ENCODE peak calls at places on chromosomes 3 and 15, in five cellular contexts. I is uterus; E is AG08396; K is stimulated activated CD4-positive, alpha-beta T cell treated with anti-CD3 and anti-CD28 coated beads, Interleukin-15, amount 100 ng/mL, for 48 hours; N is COR-L47. Z is an unnamed sample.

GRCh38 chr3:84877092-84877491 is 81.7 kb upstream of the CADM2 start:
- DNase-seq in I (no peak), E (no peak), K (no peak), N (no peak), Z (no peak)

GRCh38 chr15:86555114-86555513 is 475.4 kb downstream of the AGBL1 start:
- DNase-seq in I (no peak), E (no peak), K (no peak), N (no peak), Z (no peak)

GRCh38 chr15:62059818-62060115 is 480 bp downstream of the VPS13C start:
- DNase-seq in I (peak; percentile 32), E (peak; percentile 57), K (no peak), N (no peak), Z (no peak)

GRCh38 chr15:85024509-85025336 is 43.1 kb downstream of the PDE8A start:
- DNase-seq in I (no peak), E (peak; percentile 18), K (no peak), N (no peak), Z (no peak)

GRCh38 chr15:87850916-87851315 is 405.6 kb downstream of the NTRK3 start:
- DNase-seq in I (no peak), E (no peak), K (no peak), N (no peak), Z (no peak)

GRCh38 chr15:51884517-51885236 is 55.2 kb downstream of the TMOD3 start:
- DNase-seq in I (no peak), E (peak; percentile 57), K (no peak), N (no peak), Z (no peak)

GRCh38 chr3:188153949-188154757 is at the start of gene LPP:
- DNase-seq in I (peak; percentile 75), E (peak; percentile 90), K (peak; percentile 75), N (no peak), Z (peak; percentile 81)

GRCh38 chr3:119774419-119774818 is 7.5 kb upstream of the NR1I2 start:
- DNase-seq in I (no peak), E (no peak), K (no peak), N (no peak), Z (no peak)

GRCh38 chr3:145022447-145022846 is 1050.8 kb downstream of the DIPK2A start:
- DNase-seq in I (no peak), E (no peak), K (no peak), N (no peak), Z (no peak)

GRCh38 chr15:40471105-40471777 is 457 bp downstream of the CHST14 start:
- DNase-seq in I (no peak), E (peak; percentile 59), K (no peak), N (peak; percentile 23), Z (peak; percentile 45)

GRCh38 chr3:196604548-196604947 is 34.9 kb upstream of the NRROS start:
- DNase-seq in I (no peak), E (no peak), K (peak; percentile 37), N (no peak), Z (no peak)

GRCh38 chr15:23994273-23994672 is 307.2 kb upstream of the NDN start:
- DNase-seq in I (no peak), E (no peak), K (no peak), N (no peak), Z (peak; percentile 60)

GRCh38 chr3:158768361-158768787 is 33.5 kb upstream of the MFSD1 start:
- DNase-seq in I (peak; percentile 60), E (peak; percentile 56), K (no peak), N (no peak), Z (peak; percentile 73)

GRCh38 chr3:139672247-139672646 is 5.5 kb downstream of the NMNAT3 start:
- DNase-seq in I (no peak), E (no peak), K (no peak), N (no peak), Z (no peak)

GRCh38 chr3:66997560-66998074 is 490 bp upstream of the KBTBD8 start:
- DNase-seq in I (peak; percentile 25), E (peak; percentile 21), K (no peak), N (no peak), Z (no peak)

GRCh38 chr3:8457039-8457438 is 44.6 kb upstream of the LMCD1 start:
- DNase-seq in I (no peak), E (no peak), K (no peak), N (no peak), Z (no peak)

GRCh38 chr15:85854345-85855097 is 59.8 kb upstream of the KLHL25 start:
- DNase-seq in I (peak; percentile 53), E (peak; percentile 76), K (peak; percentile 24), N (peak; percentile 57), Z (peak; percentile 65)

GRCh38 chr3:37810788-37811187 is 50.9 kb upstream of the CTDSPL start:
- DNase-seq in I (no peak), E (no peak), K (no peak), N (no peak), Z (no peak)

GRCh38 chr3:10437272-10437994 is 68.0 kb downstream of the ATP2B2 start:
- DNase-seq in I (no peak), E (peak; percentile 40), K (peak; percentile 62), N (no peak), Z (no peak)

GRCh38 chr3:46092704-46093085 is 65.4 kb upstream of the XCR1 start:
- DNase-seq in I (no peak), E (no peak), K (no peak), N (no peak), Z (no peak)

Z was measured in H9.